ENCODE peak calls at places on chromosomes 12 and 14, in four cellular contexts. M is K562, Z is HCT116, Y is HepG2. E is an unnamed sample. For H3K4me1, the result is how much of the 10 kb centered on the place peaks cover.

GRCh38 chr12:125125271-125125670 is 60.0 kb downstream of the AACS start:
- DNase-seq in M (no peak), Y (no peak), Z (no peak), E (no peak)

GRCh38 chr12:54991992-54992377 is 7.4 kb upstream of the TESPA1 start:
- DNase-seq in Y (no peak), M (no peak), Z (no peak), E (no peak)

GRCh38 chr12:27868165-27868564 is 88.1 kb upstream of the MANSC4 start:
- DNase-seq in Y (no peak), M (no peak), Z (no peak), E (no peak)

GRCh38 chr12:13173537-13173936 is 23.0 kb upstream of the EMP1 start:
- DNase-seq in Z (peak), Y (no peak), M (no peak), E (no peak)

GRCh38 chr12:109531411-109531810 is 41.9 kb downstream of the MMAB start:
- DNase-seq in Z (no peak), Y (no peak), M (no peak), E (no peak)

GRCh38 chr12:120835304-120835612 is 68.9 kb downstream of the SPPL3 start:
- DNase-seq in Z (no peak), M (no peak), Y (no peak), E (no peak)

GRCh38 chr12:96489392-96490056 is at the start of gene CFAP54:
- DNase-seq in Y (peak), Z (peak), M (peak), E (peak)

GRCh38 chr14:105343194-105343593 is 28.6 kb downstream of the PACS2 start:
- DNase-seq in M (no peak), Z (no peak), Y (peak), E (no peak)

GRCh38 chr14:89365071-89365801 is 51.8 kb downstream of the FOXN3 start:
- DNase-seq in Z (no peak), Y (no peak), M (no peak), E (no peak)

GRCh38 chr12:43540474-43540873 is 11.5 kb downstream of the ADAMTS20 start:
- DNase-seq in M (no peak), Z (no peak), Y (no peak), E (no peak)

GRCh38 chr12:43544703-43545102 is 7.3 kb downstream of the ADAMTS20 start:
- DNase-seq in Y (no peak), Z (no peak), M (no peak), E (no peak)
- TF ChIP-seq REST in Y (no peak), Z (peak), M (no peak), E (no peak)

DNA sequence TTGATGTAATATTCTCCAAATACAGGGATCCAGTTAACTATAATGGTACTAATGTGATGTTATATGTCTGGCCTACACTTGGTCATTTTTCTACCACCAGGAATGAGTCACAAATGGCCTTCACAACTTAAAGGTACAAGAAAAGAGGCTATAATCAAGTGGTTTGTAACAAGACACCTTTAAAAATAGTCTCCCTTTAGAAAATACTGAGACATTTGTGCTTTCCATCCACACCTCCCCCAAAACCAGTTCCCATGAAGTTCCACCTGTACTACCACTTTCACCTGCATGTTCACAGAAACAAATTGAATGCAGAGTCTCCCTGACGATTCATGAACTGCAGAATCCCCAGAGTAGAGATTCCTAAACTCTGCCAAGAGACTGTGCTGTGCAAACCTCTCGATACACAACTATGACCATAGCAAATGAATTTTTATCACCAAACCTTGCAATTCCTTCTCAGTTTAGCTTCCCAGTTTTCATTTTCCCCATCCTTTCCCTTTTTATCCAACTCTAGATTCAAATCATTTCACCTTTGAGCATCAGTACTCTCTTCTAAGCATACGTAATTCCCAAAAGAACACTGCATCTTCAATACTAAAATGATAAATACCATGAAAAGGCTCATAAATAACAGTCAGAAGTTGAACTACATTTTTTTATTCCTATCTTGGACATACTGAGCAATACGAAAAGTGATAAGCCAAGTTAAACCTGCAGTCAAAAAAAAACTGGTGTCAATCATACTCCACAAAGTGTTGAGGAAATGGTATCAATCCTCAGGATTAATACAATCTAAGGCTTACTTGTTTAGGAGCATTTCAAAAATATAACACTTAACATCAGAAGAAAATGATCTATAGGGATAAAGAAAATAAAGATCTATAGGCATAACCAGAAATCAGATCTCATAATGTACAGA is 5.8 kb downstream of the BTG1 start:
- DNase-seq in Z (no peak), Y (no peak), M (no peak), E (no peak)
- H3K4me1 ChIP-seq in Z (under half), Y (half or more), M (under half), E (half or more)

GRCh38 chr14:56794557-56795283 is 15.6 kb downstream of the OTX2 start:
- DNase-seq in M (no peak), Y (no peak), Z (no peak), E (no peak)
- TF ChIP-seq TCF7L2 in M (no peak), Y (no peak), Z (no peak), E (no peak)

DNA sequence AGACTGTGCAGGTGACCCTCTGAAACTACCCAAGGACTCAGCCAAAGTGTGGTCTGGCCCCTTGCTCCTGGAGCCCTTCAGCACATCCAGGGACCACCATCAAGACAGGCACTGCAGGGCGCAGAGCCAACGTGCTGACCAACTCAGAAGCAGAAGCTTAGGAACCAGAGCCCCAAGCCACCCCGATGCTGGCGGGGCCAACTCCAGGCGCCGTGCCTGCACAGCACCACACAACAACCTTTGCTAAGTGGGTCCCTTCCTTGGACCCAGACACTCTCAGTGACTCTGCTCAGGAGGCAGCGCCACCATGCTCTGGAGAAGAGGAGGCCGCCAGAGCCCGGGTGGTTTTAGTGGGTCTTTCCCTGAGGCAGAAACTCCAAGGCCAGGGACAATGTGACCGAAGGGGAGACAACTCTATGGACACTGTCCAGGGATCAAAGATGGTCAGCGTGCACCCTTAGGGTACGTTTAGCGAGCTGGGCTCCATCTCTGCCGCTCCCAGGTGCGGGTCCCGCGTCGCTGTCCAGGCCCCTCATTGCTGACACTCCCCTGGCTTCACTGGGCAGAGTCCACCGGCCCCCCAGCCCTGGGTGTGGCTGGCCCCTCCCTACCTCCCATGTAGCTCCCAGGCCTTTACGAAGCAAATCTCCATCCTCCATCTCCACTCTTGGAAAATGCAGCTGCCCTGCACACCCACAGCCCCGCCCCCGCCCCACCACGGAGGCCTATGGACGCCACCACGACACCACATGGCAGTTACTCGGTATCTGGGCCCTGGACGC is 16.1 kb downstream of the CHGA start:
- DNase-seq in Z (no peak), Y (no peak), M (no peak), E (no peak)
- TF ChIP-seq REST in Z (no peak), Y (no peak), M (no peak), E (no peak)

GRCh38 chr12:57133013-57133569 is 4.8 kb downstream of the LRP1 start:
- DNase-seq in M (no peak), Z (no peak), Y (no peak), E (no peak)

GRCh38 chr12:57131896-57132744 is 3.8 kb downstream of the LRP1 start:
- DNase-seq in Z (no peak), M (no peak), Y (no peak), E (no peak)

GRCh38 chr12:57128519-57129247 is 400 bp downstream of the LRP1 start:
- DNase-seq in M (no peak), Y (no peak), Z (no peak), E (no peak)

GRCh38 chr12:57129311-57130288 is 1.3 kb downstream of the LRP1 start:
- DNase-seq in M (no peak), Y (no peak), Z (no peak), E (no peak)

DNA sequence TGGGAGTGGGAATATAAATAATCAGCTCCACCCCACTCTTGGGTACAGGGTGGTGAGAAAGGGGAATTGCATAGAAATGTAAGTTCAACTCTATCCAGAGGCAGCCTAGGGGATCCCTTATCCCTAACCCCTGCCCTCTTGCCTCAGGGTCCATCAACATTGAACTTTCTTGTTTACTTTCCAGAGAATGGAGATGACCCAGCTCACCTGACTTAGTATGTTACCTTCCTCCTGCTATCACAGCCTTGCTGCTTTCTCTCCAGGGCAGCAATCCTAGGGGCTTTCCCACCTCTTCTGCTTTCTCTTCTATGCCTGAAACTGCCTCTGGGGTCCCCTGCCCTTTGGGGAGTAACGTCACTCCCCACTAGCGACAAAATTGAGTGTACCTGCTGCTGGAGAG is 2.7 kb downstream of the LRP1 start:
- DNase-seq in Z (no peak), Y (peak), M (no peak), E (no peak)
- H3K4me1 ChIP-seq in Z (under half), Y (half or more), M (under half), E (under half)

GRCh38 chr14:90999299-90999698 is 61.1 kb downstream of the RPS6KA5 start:
- DNase-seq in M (peak), Y (no peak), Z (no peak), E (no peak)
- TF ChIP-seq TCF7L2 in M (no peak), Y (no peak), Z (no peak), E (no peak)

GRCh38 chr12:94148841-94149780 is 734 bp downstream of the PLXNC1 start:
- DNase-seq in Z (no peak), Y (no peak), M (no peak), E (no peak)

GRCh38 chr12:94149781-94150482 is 1.6 kb downstream of the PLXNC1 start:
- DNase-seq in Y (no peak), M (no peak), Z (no peak), E (no peak)

GRCh38 chr12:94151577-94151976 is 3.2 kb downstream of the PLXNC1 start:
- DNase-seq in Y (peak), Z (no peak), M (no peak), E (no peak)

GRCh38 chr12:94152292-94153083 is 4.1 kb downstream of the PLXNC1 start:
- DNase-seq in M (no peak), Z (no peak), Y (peak), E (no peak)

DNA sequence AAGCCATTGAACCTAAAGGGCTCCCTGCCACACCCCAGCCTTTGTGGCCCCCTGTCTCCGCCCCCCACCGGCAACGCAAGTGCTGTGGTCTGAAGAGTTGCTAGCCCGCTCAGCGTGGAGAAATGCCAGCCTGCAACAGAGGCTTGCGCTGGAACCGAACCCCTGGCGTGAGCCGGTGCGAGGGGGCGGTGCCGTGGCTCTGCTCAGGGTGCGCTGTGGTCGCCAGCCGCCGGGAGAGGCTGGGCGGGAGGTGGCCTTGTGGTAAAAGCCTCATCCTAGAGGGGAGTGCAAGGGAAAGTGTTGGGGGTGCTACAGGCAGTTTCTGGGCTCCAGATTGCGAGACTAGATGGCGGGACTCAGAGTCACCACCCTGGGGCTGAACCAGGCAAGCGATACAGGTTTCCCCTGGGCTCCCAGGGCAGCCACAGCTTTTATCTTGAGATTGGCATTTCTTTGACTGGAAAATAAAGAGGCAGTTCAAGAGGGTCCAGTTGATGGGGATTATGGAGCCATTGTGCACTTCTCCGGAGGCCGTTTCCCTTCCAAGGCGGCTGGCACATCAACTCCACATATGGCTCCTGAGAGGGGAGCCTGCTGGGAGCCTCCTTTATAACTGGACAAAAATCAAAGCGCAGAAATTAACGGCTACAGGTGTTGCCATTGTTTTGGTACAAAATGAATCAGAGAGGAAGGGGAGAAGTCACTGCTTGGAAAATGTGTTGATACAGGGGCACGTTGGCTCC is 2.3 kb downstream of the PLXNC1 start:
- DNase-seq in Z (no peak), M (no peak), Y (no peak), E (no peak)
- TF ChIP-seq REST in Z (no peak), M (no peak), Y (no peak), E (no peak)

GRCh38 chr14:103488960-103489359 is 33.7 kb downstream of the CKB start:
- DNase-seq in M (no peak), Y (no peak), Z (no peak), E (no peak)

GRCh38 chr14:103492572-103492971 is 30.1 kb downstream of the CKB start:
- DNase-seq in Z (no peak), M (no peak), Y (no peak), E (no peak)

GRCh38 chr14:103495854-103496253 is 26.8 kb downstream of the CKB start:
- DNase-seq in Y (no peak), M (no peak), Z (no peak), E (no peak)

GRCh38 chr14:103491691-103492090 is 30.9 kb downstream of the CKB start:
- DNase-seq in Y (no peak), Z (no peak), M (no peak), E (no peak)

GRCh38 chr14:103492156-103492555 is 30.5 kb downstream of the CKB start:
- DNase-seq in Z (no peak), Y (no peak), M (no peak), E (no peak)
- H3K4me1 ChIP-seq in Z (under half), Y (under half), M (under half), E (under half)

DNA sequence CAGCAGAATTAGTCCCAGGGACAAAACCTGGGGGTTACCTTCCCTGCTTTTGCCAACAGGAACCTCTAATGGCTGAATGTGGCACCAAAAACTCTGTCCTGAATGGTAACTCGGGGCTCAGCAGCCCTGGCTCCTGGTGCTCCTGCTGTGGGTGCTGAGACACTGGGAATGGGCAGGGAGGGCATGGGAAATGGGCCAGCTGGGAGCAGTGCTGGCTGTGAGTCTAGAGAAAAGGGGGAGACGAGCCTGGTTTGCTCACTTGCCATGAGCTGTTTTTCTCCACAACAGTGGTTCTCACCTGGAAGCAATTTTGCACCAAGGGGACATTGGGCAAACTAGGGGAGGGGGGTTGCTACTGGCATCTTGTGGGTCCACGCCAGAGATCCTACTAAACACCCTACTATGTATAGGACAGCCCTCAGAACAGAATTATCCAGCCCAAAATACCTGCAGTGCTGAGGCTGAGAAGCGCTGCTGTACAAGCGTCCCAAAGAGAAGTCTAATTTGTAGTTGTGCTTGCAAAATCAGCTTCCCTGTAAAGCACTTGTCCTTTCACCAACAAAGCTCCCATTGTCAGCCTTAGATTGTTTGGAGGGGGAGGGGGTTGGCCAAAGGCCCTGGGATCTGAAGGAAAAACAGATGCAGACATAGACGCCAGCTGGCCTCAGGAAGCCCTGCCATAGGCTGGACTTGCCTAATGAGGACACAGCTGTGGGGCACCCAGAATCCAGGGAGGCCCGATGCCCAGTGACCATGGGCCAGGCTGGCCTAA is 3.6 kb downstream of the LRRC74A start:
- DNase-seq in Z (no peak), Y (peak), M (no peak), E (no peak)
- TF ChIP-seq TCF7L2 in Z (no peak), Y (no peak), M (no peak), E (no peak)

GRCh38 chr12:76560083-76560491 is 516 bp upstream of the OSBPL8 start:
- DNase-seq in Y (no peak), M (no peak), Z (no peak), E (no peak)

GRCh38 chr12:76558684-76559276 is 791 bp downstream of the OSBPL8 start:
- DNase-seq in Y (peak), M (peak), Z (no peak), E (no peak)

GRCh38 chr12:76556373-76556772 is 3.2 kb downstream of the OSBPL8 start:
- DNase-seq in M (no peak), Z (no peak), Y (no peak), E (no peak)

GRCh38 chr12:76562158-76562557 is 2.6 kb upstream of the OSBPL8 start:
- DNase-seq in Y (no peak), Z (no peak), M (no peak), E (no peak)

GRCh38 chr12:76559277-76560082 is at the start of gene OSBPL8:
- DNase-seq in M (peak), Y (peak), Z (peak), E (no peak)
- TF ChIP-seq REST in M (no peak), Y (peak), Z (no peak), E (no peak)